ENCODE peak calls at places on chromosomes 4 and X, in four cellular contexts. B is GM23248; N is naive thymus-derived CD4-positive, alpha-beta T cell; O is right lobe of liver. V is an unnamed sample.

GRCh38 chrX:152428089-152428488 is 23.0 kb downstream of the GABRA3 start:
- DNase-seq in O (no peak), N (no peak), B (peak), V (no peak)

GRCh38 chr4:5462254-5462835 is 246.0 kb downstream of the EVC2 start:
- DNase-seq in N (no peak), O (no peak), B (no peak), V (no peak)

GRCh38 chr4:81690871-81691270 is 219.2 kb upstream of the RASGEF1B start:
- DNase-seq in O (no peak), N (no peak), B (no peak), V (no peak)

GRCh38 chr4:86307432-86307831 is 52.4 kb downstream of the MAPK10 start:
- DNase-seq in N (no peak), O (no peak), B (peak), V (no peak)

GRCh38 chrX:37686348-37686736 is 751 bp downstream of the XK start:
- DNase-seq in B (no peak), O (no peak), N (no peak), V (no peak)

GRCh38 chrX:77597090-77597489 is 149.9 kb downstream of the FGF16 start:
- DNase-seq in B (peak), N (no peak), O (no peak), V (no peak)

GRCh38 chr4:138602664-138603063 is 360.5 kb upstream of the SLC7A11 start:
- DNase-seq in N (no peak), O (no peak), B (no peak), V (no peak)

GRCh38 chr4:162475221-162475620 is 311.4 kb upstream of the FSTL5 start:
- DNase-seq in B (no peak), O (no peak), N (no peak), V (no peak)

GRCh38 chr4:175705407-175705806 is 106.7 kb downstream of the GPM6A start:
- DNase-seq in O (no peak), B (peak), N (no peak), V (no peak)

GRCh38 chr4:112327950-112328349 is 30.8 kb downstream of the ALPK1 start:
- DNase-seq in N (no peak), B (peak), O (no peak), V (no peak)

GRCh38 chrX:153226344-153227190 is 47.5 kb downstream of the MAGEA1 start:
- DNase-seq in B (peak), O (no peak), N (no peak), V (peak)

GRCh38 chr4:182206266-182206665 is 36.9 kb upstream of the TENM3 start:
- DNase-seq in O (no peak), N (no peak), B (no peak), V (no peak)

GRCh38 chr4:157655101-157655818 is 434.7 kb downstream of the GRIA2 start:
- DNase-seq in B (no peak), N (no peak), O (no peak), V (no peak)

GRCh38 chrX:120305531-120306145 is 5.6 kb downstream of the TMEM255A start:
- DNase-seq in B (no peak), N (no peak), O (no peak), V (no peak)

GRCh38 chr4:84319124-84319523 is 180.0 kb downstream of the NKX6-1 start:
- DNase-seq in B (peak), N (no peak), O (no peak), V (no peak)

GRCh38 chr4:159051245-159052071 is 51.4 kb upstream of the RAPGEF2 start:
- DNase-seq in B (no peak), N (no peak), O (no peak), V (no peak)

GRCh38 chr4:159290321-159291030 is 187.6 kb downstream of the RAPGEF2 start:
- DNase-seq in B (peak), N (no peak), O (no peak), V (no peak)

GRCh38 chr4:39357002-39357401 is 9.2 kb downstream of the RFC1 start:
- DNase-seq in O (no peak), B (no peak), N (no peak), V (no peak)

DNA sequence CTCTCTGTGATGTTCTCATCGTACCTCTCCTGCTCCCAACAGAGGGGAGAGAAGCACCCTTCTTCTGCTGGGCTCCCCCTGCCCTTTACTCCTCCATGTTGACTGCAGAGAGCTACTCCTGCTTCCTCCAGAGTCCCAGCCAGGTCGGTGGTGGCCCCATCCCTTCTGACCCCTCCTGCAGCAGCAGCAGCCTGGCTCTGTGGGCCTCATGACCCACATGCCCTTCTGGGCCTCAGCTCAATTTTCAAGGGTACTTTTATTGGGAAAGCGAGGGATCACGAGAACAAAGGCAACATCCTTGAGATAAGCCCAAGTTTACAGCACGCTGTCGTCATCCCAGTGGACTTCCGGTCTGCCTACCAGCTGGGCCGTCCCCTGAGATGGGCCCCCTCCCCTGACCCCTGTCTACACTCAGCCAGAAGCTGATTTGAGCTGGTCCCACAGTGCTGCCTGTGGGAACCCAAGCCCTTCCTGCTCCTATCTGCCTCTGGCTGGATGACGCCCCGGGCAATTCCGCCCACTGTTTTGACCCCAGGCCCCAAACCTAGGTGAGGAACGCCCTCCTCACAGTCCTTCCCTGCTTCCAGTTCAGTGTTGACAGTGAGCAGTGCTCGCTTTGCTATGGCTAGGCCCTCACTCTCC is 164.3 kb upstream of the BCOR start:
- DNase-seq in O (no peak), N (no peak), B (no peak), V (no peak)
- H3K27ac ChIP-seq in O (no peak), N (no peak), B (peak), V (peak)

GRCh38 chr4:184476660-184477059 is 2.3 kb upstream of the IRF2 start:
- DNase-seq in B (no peak), O (peak), N (no peak), V (no peak)
- H3K4me3 ChIP-seq in B (no peak), O (peak), N (peak), V (peak)

DNA sequence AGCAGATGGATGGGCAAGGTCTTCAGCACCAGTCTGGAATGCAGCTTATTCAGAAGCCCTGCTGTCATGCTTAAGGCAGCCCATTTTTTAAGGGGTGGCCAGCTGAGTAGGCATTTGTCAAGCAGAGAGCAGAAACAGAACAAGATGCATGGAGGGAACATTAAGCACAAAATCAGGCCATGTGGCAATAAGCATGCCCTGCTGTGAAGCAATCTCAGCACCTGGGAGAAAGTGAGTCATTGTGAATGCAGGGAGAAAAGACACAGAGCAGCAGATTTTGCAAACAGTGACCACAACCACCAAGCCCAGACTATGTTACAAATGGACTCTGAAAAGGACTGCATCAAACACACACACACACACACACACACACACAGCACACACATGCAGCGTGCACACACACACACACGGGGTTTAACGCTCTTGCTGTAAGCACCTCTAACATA is 94.1 kb upstream of the GALNT7 start:
- DNase-seq in B (peak), N (no peak), O (no peak), V (no peak)
- H3K27ac ChIP-seq in B (no peak), N (no peak), O (no peak), V (no peak)

DNA sequence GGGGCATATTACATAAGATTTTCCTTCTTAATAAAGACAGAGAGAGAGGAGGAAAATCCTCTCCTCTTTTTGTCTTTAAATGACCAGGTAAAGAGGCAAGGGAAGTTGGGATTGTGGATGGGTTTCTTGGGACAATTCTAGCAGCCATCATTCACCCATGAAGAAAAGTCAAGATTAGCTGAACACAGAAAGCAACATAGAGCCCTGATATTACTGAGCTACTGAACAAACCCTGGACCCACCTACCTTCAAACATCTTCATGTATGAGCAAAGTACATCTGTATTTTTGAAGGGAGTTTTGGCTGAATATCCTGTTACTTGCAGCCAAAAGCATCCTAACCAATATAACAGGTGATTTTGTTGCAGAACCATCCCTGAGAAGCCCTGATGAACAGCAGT is 2.5 kb downstream of the SLC9B2 start:
- DNase-seq in N (no peak), O (no peak), B (no peak), V (no peak)
- H3K4me3 ChIP-seq in N (no peak), O (no peak), B (no peak), V (no peak)

GRCh38 chr4:93469560-93469959 is 359.0 kb upstream of the ATOH1 start:
- DNase-seq in N (no peak), O (no peak), B (no peak), V (no peak)

GRCh38 chr4:93467484-93468155 is 360.9 kb upstream of the ATOH1 start:
- DNase-seq in B (no peak), N (no peak), O (no peak), V (no peak)

GRCh38 chr4:93466440-93466839 is 362.1 kb upstream of the ATOH1 start:
- DNase-seq in B (no peak), O (no peak), N (no peak), V (no peak)
- H3K27ac ChIP-seq in B (no peak), O (no peak), N (no peak), V (no peak)

GRCh38 chrX:41110801-41111625 is 25.8 kb downstream of the USP9X start:
- DNase-seq in O (no peak), N (no peak), B (no peak), V (no peak)

GRCh38 chrX:41105005-41105404 is 19.8 kb downstream of the USP9X start:
- DNase-seq in N (no peak), B (no peak), O (no peak), V (no peak)

GRCh38 chrX:41108684-41109205 is 23.5 kb downstream of the USP9X start:
- DNase-seq in O (no peak), B (no peak), N (no peak), V (no peak)

DNA sequence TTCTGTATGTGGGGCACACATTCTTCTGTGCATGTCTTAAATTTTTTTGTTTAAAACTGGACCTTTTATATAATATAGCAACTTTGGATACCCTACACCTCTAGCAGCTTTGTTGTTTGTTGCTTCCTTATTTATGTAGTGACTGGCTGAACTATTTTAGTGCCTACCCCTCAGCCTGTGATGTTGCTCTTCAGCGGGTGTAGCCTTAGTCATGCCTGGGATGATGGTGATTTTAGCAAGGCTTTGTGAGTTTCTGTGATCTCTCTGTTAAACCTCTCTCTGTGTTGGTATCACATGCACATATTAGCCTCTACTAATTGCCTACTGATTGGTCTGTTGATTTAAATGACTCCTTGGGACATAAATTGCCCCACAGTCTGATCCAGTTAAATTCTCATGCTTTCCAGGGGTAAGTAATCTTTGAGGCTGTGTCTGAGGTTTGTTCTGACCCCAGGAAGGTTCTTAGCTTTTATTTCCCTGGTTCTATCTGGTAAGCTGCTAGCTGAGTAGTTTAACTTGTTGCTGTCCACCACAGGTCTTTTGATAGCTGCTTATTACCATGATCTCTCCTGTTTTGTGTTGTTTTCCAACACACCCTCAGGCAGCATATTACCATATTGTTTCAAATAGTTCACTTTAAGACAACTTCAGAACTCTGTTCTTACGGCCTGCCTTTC is 22.9 kb downstream of the USP9X start:
- DNase-seq in N (no peak), O (no peak), B (peak), V (no peak)
- H3K4me3 ChIP-seq in N (no peak), O (no peak), B (no peak), V (no peak)

GRCh38 chr4:130356873-130357272 is 1260.9 kb downstream of the C4orf33 start:
- DNase-seq in B (no peak), O (no peak), N (no peak), V (no peak)

GRCh38 chr4:130359537-130359936 is 1263.6 kb downstream of the C4orf33 start:
- DNase-seq in N (no peak), B (peak), O (no peak), V (no peak)

GRCh38 chr4:130361616-130362015 is 1265.7 kb downstream of the C4orf33 start:
- DNase-seq in N (no peak), B (no peak), O (no peak), V (no peak)
- H3K27ac ChIP-seq in N (no peak), B (no peak), O (no peak), V (no peak)

GRCh38 chrX:10618911-10619310 is 1.5 kb downstream of the MID1 start:
- DNase-seq in N (no peak), B (peak), O (no peak), V (no peak)

GRCh38 chrX:10619311-10620015 is 922 bp downstream of the MID1 start:
- DNase-seq in B (peak), O (no peak), N (no peak), V (no peak)

GRCh38 chrX:10617964-10618342 is 2.4 kb downstream of the MID1 start:
- DNase-seq in O (no peak), B (peak), N (no peak), V (no peak)

GRCh38 chrX:10615931-10616780 is 4.2 kb downstream of the MID1 start:
- DNase-seq in O (no peak), N (no peak), B (peak), V (no peak)

GRCh38 chrX:10617186-10617963 is 3.0 kb downstream of the MID1 start:
- DNase-seq in N (no peak), O (no peak), B (no peak), V (no peak)
- H3K4me3 ChIP-seq in N (no peak), O (no peak), B (peak), V (no peak)

GRCh38 chr4:122912810-122913575 is 9.4 kb downstream of the NUDT6 start:
- DNase-seq in N (no peak), O (no peak), B (no peak), V (no peak)
- H3K27ac ChIP-seq in N (no peak), O (no peak), B (peak), V (no peak)

DNA sequence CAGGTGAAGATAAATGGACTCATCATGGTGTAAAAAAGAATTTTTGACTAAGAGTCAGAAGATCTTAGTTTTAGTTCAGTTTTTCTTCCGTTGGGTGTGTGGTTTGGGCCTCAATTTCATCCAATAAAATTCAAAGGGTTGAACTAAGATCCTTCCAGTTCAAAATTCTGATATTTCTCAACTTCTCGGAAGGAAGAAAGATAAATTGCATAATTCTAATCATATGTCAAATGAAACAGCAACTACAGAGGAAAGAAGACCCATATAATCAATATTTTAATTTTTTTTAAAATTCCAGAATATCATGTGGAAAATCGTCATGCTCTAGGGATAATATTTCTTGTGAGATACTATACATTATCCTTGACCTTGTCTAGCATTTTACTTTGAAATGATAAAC is 192.8 kb downstream of the SPRY1 start:
- DNase-seq in B (no peak), N (no peak), O (no peak), V (no peak)
- H3K4me3 ChIP-seq in B (no peak), N (no peak), O (no peak), V (no peak)

V was measured in left lung.